ENCODE peak calls at places on chromosomes 6 and 20, in nine cellular contexts. O, I, P, L, E, M, B, R and X are unnamed samples.

GRCh38 chr6:7707787-7708186 is 18.1 kb upstream of the BMP6 start:
- DNase-seq in E (no peak), L (no peak), I (no peak), P (no peak), B (no peak), M (no peak), R (no peak), O (no peak), X (no peak)

GRCh38 chr20:4325548-4326187 is 310.3 kb upstream of the RNF24 start:
- DNase-seq in R (no peak), M (no peak), B (no peak), P (no peak), E (no peak), I (no peak), L (no peak), O (no peak), X (no peak)

GRCh38 chr20:62307226-62308101 is 4.7 kb downstream of the ADRM1 start:
- DNase-seq in R (no peak), E (no peak), I (no peak), B (no peak), M (no peak), P (no peak), L (no peak), O (no peak), X (no peak)

GRCh38 chr6:144895890-144896289 is 610.8 kb downstream of the UTRN start:
- DNase-seq in E (no peak), O (no peak), P (no peak), I (peak), B (no peak), M (no peak), L (no peak), R (no peak), X (no peak)

GRCh38 chr6:129886401-129887155 is 25.5 kb upstream of the TMEM244 start:
- DNase-seq in L (no peak), E (no peak), R (no peak), P (no peak), M (no peak), B (no peak), O (no peak), I (no peak), X (no peak)

GRCh38 chr6:81067057-81067456 is 685.4 kb downstream of the TENT5A start:
- DNase-seq in I (no peak), O (no peak), P (no peak), E (no peak), L (no peak), M (no peak), R (no peak), B (no peak), X (no peak)

GRCh38 chr20:33433465-33433864 is 10.1 kb downstream of the SNTA1 start:
- DNase-seq in I (no peak), P (no peak), B (no peak), R (no peak), E (no peak), L (no peak), M (peak), O (no peak), X (no peak)

GRCh38 chr6:41707565-41708200 is 27.7 kb downstream of the TFEB start:
- DNase-seq in E (no peak), R (no peak), M (peak), P (peak), I (no peak), O (no peak), L (no peak), B (peak), X (no peak)

GRCh38 chr20:8132015-8132631 is at the start of gene PLCB1:
- DNase-seq in E (peak), I (peak), P (peak), M (peak), B (peak), O (no peak), R (peak), L (peak), X (peak)

GRCh38 chr20:24999568-24999967 is 7.0 kb upstream of the APMAP start:
- DNase-seq in E (no peak), M (peak), L (no peak), R (no peak), B (no peak), O (no peak), P (no peak), I (no peak), X (peak)

GRCh38 chr6:29933955-29934354 is 8.4 kb upstream of the HLA-A start:
- DNase-seq in P (no peak), L (no peak), O (no peak), I (no peak), M (no peak), R (no peak), E (no peak), B (no peak), X (no peak)

GRCh38 chr6:150686566-150686965 is 86.9 kb downstream of the PLEKHG1 start:
- DNase-seq in B (no peak), I (no peak), P (no peak), L (no peak), M (no peak), R (no peak), O (no peak), E (no peak), X (no peak)

GRCh38 chr6:3456794-3457709 is at the start of gene SLC22A23:
- DNase-seq in P (peak), B (peak), I (peak), M (peak), R (peak), E (no peak), L (peak), O (no peak), X (peak)

GRCh38 chr6:87697581-87698552 is 4.2 kb downstream of the AKIRIN2 start:
- DNase-seq in B (peak), P (no peak), R (no peak), I (peak), E (peak), O (no peak), M (no peak), L (peak), X (no peak)

GRCh38 chr6:1821188-1822183 is 211.8 kb downstream of the FOXC1 start:
- DNase-seq in R (no peak), B (no peak), O (no peak), M (no peak), P (no peak), I (peak), E (no peak), L (peak), X (no peak)

GRCh38 chr6:154613137-154613676 is 102.7 kb upstream of the CNKSR3 start:
- DNase-seq in B (peak), I (peak), P (no peak), E (peak), O (peak), R (no peak), M (no peak), L (no peak), X (no peak)

GRCh38 chr6:119160911-119161310 is 82.4 kb upstream of the FAM184A start:
- DNase-seq in M (no peak), R (no peak), P (no peak), L (no peak), E (no peak), B (no peak), I (no peak), O (no peak), X (no peak)

GRCh38 chr20:53751394-53752368 is 158.0 kb upstream of the ZNF217 start:
- DNase-seq in M (no peak), R (no peak), E (no peak), B (peak), I (no peak), P (peak), O (no peak), L (no peak), X (peak)